ENCODE peak calls at places on chromosome 12, in seven cellular contexts. Z, Y, F, S, X, R and P are unnamed samples.

GRCh38 chr12:116172224-116172849 is 105.2 kb downstream of the MED13L start:
- DNase-seq in Z (peak; percentile 23), X (no peak), R (no peak), F (no peak), S (no peak), Y (peak; percentile 25), P (peak; percentile 62)

GRCh38 chr12:46388427-46388992 is 15.9 kb upstream of the SLC38A2 start:
- DNase-seq in S (no peak), X (no peak), Z (peak; percentile 63), Y (no peak), R (no peak), F (no peak), P (no peak)

GRCh38 chr12:106480259-106480658 is 102.5 kb upstream of the RFX4 start:
- DNase-seq in Z (peak; percentile 3), Y (no peak), R (no peak), F (no peak), X (no peak), S (no peak), P (no peak)

GRCh38 chr12:107282628-107283027 is 189.3 kb upstream of the CRY1 start:
- DNase-seq in F (no peak), X (no peak), R (no peak), S (no peak), Z (peak; percentile 62), Y (no peak), P (no peak)

GRCh38 chr12:123705935-123706334 is 6.2 kb upstream of the ATP6V0A2 start:
- DNase-seq in X (peak; percentile 17), Y (no peak), S (no peak), F (no peak), Z (no peak), R (no peak), P (no peak)

GRCh38 chr12:113416091-113416754 is 6.0 kb upstream of the SDSL start:
- DNase-seq in Y (no peak), Z (peak; percentile 15), S (no peak), X (peak; percentile 27), F (no peak), R (no peak), P (no peak)

GRCh38 chr12:132479938-132480619 is 9.9 kb upstream of the FBRSL1 start:
- DNase-seq in Y (no peak), Z (no peak), X (no peak), R (no peak), S (no peak), F (no peak), P (no peak)

GRCh38 chr12:107610030-107610859 is 75.4 kb upstream of the PWP1 start:
- DNase-seq in S (no peak), F (no peak), R (no peak), Z (peak; percentile 34), X (peak; percentile 37), Y (peak; percentile 23), P (no peak)

GRCh38 chr12:116346751-116347150 is 69.3 kb upstream of the MED13L start:
- DNase-seq in Y (no peak), X (peak; percentile 23), R (no peak), S (no peak), F (no peak), Z (peak; percentile 73), P (no peak)

GRCh38 chr12:111788178-111788654 is 21.5 kb downstream of the ALDH2 start:
- DNase-seq in R (no peak), Y (no peak), X (peak; percentile 58), S (peak; percentile 27), Z (no peak), F (no peak), P (no peak)

GRCh38 chr12:27429606-27430005 is 16.9 kb upstream of the SMCO2 start:
- DNase-seq in F (no peak), X (no peak), S (no peak), Y (no peak), Z (no peak), R (no peak), P (no peak)

GRCh38 chr12:112488257-112488926 is 69.6 kb downstream of the PTPN11 start:
- DNase-seq in R (no peak), Z (no peak), F (no peak), X (no peak), S (no peak), Y (no peak), P (no peak)

GRCh38 chr12:29519585-29520182 is 22.2 kb upstream of the OVCH1 start:
- DNase-seq in Z (peak; percentile 52), R (no peak), S (peak; percentile 42), X (peak; percentile 43), Y (no peak), F (no peak), P (no peak)

GRCh38 chr12:47442310-47442709 is 263.5 kb downstream of the RPAP3 start:
- DNase-seq in R (no peak), Y (no peak), F (no peak), S (no peak), X (no peak), Z (peak; percentile 55), P (no peak)

GRCh38 chr12:50763637-50764115 is at the start of gene ATF1:
- DNase-seq in X (peak; percentile 91), Y (no peak), S (peak; percentile 61), F (peak; percentile 91), R (peak; percentile 85), Z (peak; percentile 78), P (peak; percentile 92)

GRCh38 chr12:116337312-116337711 is 59.8 kb upstream of the MED13L start:
- DNase-seq in S (no peak), Z (no peak), Y (no peak), R (no peak), F (no peak), X (no peak), P (no peak)

GRCh38 chr12:108630481-108631207 is 3.0 kb downstream of the SELPLG start:
- DNase-seq in R (no peak), S (no peak), F (peak; percentile 51), Y (no peak), X (no peak), Z (peak; percentile 88), P (no peak)

GRCh38 chr12:107801150-107801549 is 26.6 kb downstream of the ASCL4 start:
- DNase-seq in Z (no peak), S (no peak), X (no peak), F (no peak), Y (no peak), R (no peak), P (no peak)

GRCh38 chr12:101877816-101878811 is 734 bp downstream of the DRAM1 start:
- DNase-seq in S (no peak), R (no peak), Y (no peak), Z (peak; percentile 18), F (no peak), X (peak; percentile 31), P (no peak)

GRCh38 chr12:125453751-125454150 is 388.5 kb downstream of the AACS start:
- DNase-seq in S (no peak), Y (no peak), X (no peak), R (no peak), F (no peak), Z (no peak), P (no peak)

GRCh38 chr12:63916561-63917476 is 72.3 kb downstream of the SRGAP1 start:
- DNase-seq in X (no peak), S (peak; percentile 58), R (no peak), Z (peak; percentile 65), Y (no peak), F (no peak), P (no peak)

GRCh38 chr12:48602192-48602989 is 32.5 kb upstream of the LALBA start:
- DNase-seq in R (no peak), X (no peak), Z (peak; percentile 55), Y (no peak), S (no peak), F (no peak), P (no peak)

GRCh38 chr12:661720-662486 is 1.3 kb downstream of the NINJ2 start:
- DNase-seq in X (peak; percentile 60), S (no peak), F (no peak), R (no peak), Y (no peak), Z (no peak), P (no peak)

GRCh38 chr12:95601626-95602025 is 50.4 kb upstream of the USP44 start:
- DNase-seq in Y (no peak), Z (peak; percentile 41), S (no peak), X (no peak), F (no peak), R (no peak), P (no peak)

GRCh38 chr12:6326316-6326959 is 15.4 kb downstream of the TNFRSF1A start:
- DNase-seq in X (peak; percentile 66), F (no peak), Y (no peak), R (no peak), Z (no peak), S (no peak), P (no peak)

GRCh38 chr12:121144416-121144914 is 11.8 kb downstream of the P2RX7 start:
- DNase-seq in F (no peak), S (no peak), X (no peak), Z (peak; percentile 65), Y (no peak), R (no peak), P (no peak)

GRCh38 chr12:1173806-1174617 is 183.0 kb downstream of the ERC1 start:
- DNase-seq in R (no peak), F (no peak), Y (no peak), X (no peak), Z (peak; percentile 1), S (no peak), P (no peak)